ENCODE peak calls at places on chromosomes 12 and 14, in four cellular contexts. One of them, this sample, is unnamed.
A peak's percentile ranks its signal among the peaks of the same experiment; 100 is the strongest.

GRCh38 chr14:104326848-104327247 is 188.5 kb downstream of the KIF26A start:
- DNase-seq in skeletal muscle cell: no peak
- DNase-seq in colonic mucosa: no peak
- DNase-seq in astrocyte of the spinal cord: no peak
- DNase-seq in this sample: no peak

GRCh38 chr12:26100966-26101744 is 23.7 kb downstream of the BHLHE41 start:
- DNase-seq in astrocyte of the spinal cord: no peak
- DNase-seq in colonic mucosa: peak; percentile 77
- DNase-seq in skeletal muscle cell: no peak
- DNase-seq in this sample: no peak

GRCh38 chr14:99075061-99075460 is 196.9 kb downstream of the BCL11B start:
- DNase-seq in astrocyte of the spinal cord: no peak
- DNase-seq in skeletal muscle cell: no peak
- DNase-seq in colonic mucosa: peak; percentile 7
- DNase-seq in this sample: no peak

GRCh38 chr14:38866461-38866860 is 236.6 kb downstream of the SEC23A start:
- DNase-seq in skeletal muscle cell: no peak
- DNase-seq in colonic mucosa: no peak
- DNase-seq in astrocyte of the spinal cord: no peak
- DNase-seq in this sample: no peak

GRCh38 chr14:67420102-67420739 is 8.3 kb upstream of the PLEK2 start:
- DNase-seq in colonic mucosa: peak; percentile 63
- DNase-seq in astrocyte of the spinal cord: no peak
- DNase-seq in skeletal muscle cell: no peak
- DNase-seq in this sample: peak; percentile 72

GRCh38 chr12:104347374-104348075 is 44.0 kb downstream of the EID3 start:
- DNase-seq in astrocyte of the spinal cord: peak; percentile 19
- DNase-seq in skeletal muscle cell: no peak
- DNase-seq in colonic mucosa: no peak
- DNase-seq in this sample: no peak

GRCh38 chr14:54776361-54777001 is 126.1 kb downstream of the GCH1 start:
- DNase-seq in astrocyte of the spinal cord: peak; percentile 75
- DNase-seq in skeletal muscle cell: peak; percentile 10
- DNase-seq in colonic mucosa: no peak
- DNase-seq in this sample: peak; percentile 78

GRCh38 chr12:76006028-76006916 is 25.3 kb downstream of the PHLDA1 start:
- DNase-seq in skeletal muscle cell: no peak
- DNase-seq in astrocyte of the spinal cord: no peak
- DNase-seq in colonic mucosa: no peak
- DNase-seq in this sample: no peak

GRCh38 chr12:70661762-70662161 is 24.5 kb upstream of the PTPRB start:
- DNase-seq in colonic mucosa: no peak
- DNase-seq in skeletal muscle cell: peak; percentile 25
- DNase-seq in astrocyte of the spinal cord: peak; percentile 74
- DNase-seq in this sample: no peak

GRCh38 chr12:63844391-63845341 is at the start of gene SRGAP1:
- DNase-seq in astrocyte of the spinal cord: peak; percentile 80
- DNase-seq in colonic mucosa: peak; percentile 72
- DNase-seq in skeletal muscle cell: peak; percentile 41
- DNase-seq in this sample: no peak

GRCh38 chr12:1217191-1217949 is 226.3 kb downstream of the ERC1 start:
- DNase-seq in colonic mucosa: peak; percentile 46
- DNase-seq in astrocyte of the spinal cord: peak; percentile 78
- DNase-seq in skeletal muscle cell: peak; percentile 35
- DNase-seq in this sample: no peak

GRCh38 chr12:14111230-14111865 is 129.9 kb upstream of the GRIN2B start:
- DNase-seq in colonic mucosa: no peak
- DNase-seq in astrocyte of the spinal cord: no peak
- DNase-seq in skeletal muscle cell: no peak
- DNase-seq in this sample: peak; percentile 47

GRCh38 chr12:64696065-64696741 is 63.0 kb downstream of the GNS start:
- DNase-seq in colonic mucosa: no peak
- DNase-seq in skeletal muscle cell: no peak
- DNase-seq in astrocyte of the spinal cord: peak; percentile 53
- DNase-seq in this sample: no peak

GRCh38 chr12:29374913-29375312 is 6.1 kb downstream of the ERGIC2 start:
- DNase-seq in astrocyte of the spinal cord: no peak
- DNase-seq in skeletal muscle cell: no peak
- DNase-seq in colonic mucosa: no peak
- DNase-seq in this sample: no peak

GRCh38 chr12:28086521-28086920 is 103.7 kb upstream of the CCDC91 start:
- DNase-seq in colonic mucosa: no peak
- DNase-seq in skeletal muscle cell: no peak
- DNase-seq in astrocyte of the spinal cord: no peak
- DNase-seq in this sample: no peak

GRCh38 chr12:71870409-71870808 is 30.9 kb downstream of the TBC1D15 start:
- DNase-seq in skeletal muscle cell: no peak
- DNase-seq in colonic mucosa: no peak
- DNase-seq in astrocyte of the spinal cord: no peak
- DNase-seq in this sample: no peak

GRCh38 chr12:56130876-56131275 is 2.8 kb downstream of the ESYT1 start:
- DNase-seq in colonic mucosa: no peak
- DNase-seq in astrocyte of the spinal cord: no peak
- DNase-seq in skeletal muscle cell: no peak
- DNase-seq in this sample: no peak
- H3K4me3 ChIP-seq in colonic mucosa: no peak overlapping the region
- H3K4me3 ChIP-seq in astrocyte of the spinal cord: no peak overlapping the region
- H3K4me3 ChIP-seq in skeletal muscle cell: no peak overlapping the region
- H3K4me3 ChIP-seq in this sample: no peak overlapping the region

GRCh38 chr12:53996886-53997217 is 3.1 kb upstream of the HOXC9 start:
- DNase-seq in colonic mucosa: no peak
- DNase-seq in skeletal muscle cell: no peak
- DNase-seq in astrocyte of the spinal cord: no peak
- DNase-seq in this sample: no peak

GRCh38 chr12:53998900-53999236 is 1.1 kb upstream of the HOXC9 start:
- DNase-seq in skeletal muscle cell: no peak
- DNase-seq in astrocyte of the spinal cord: no peak
- DNase-seq in colonic mucosa: no peak
- DNase-seq in this sample: no peak

GRCh38 chr12:53996188-53996885 is 3.6 kb upstream of the HOXC9 start:
- DNase-seq in astrocyte of the spinal cord: no peak
- DNase-seq in colonic mucosa: no peak
- DNase-seq in skeletal muscle cell: no peak
- DNase-seq in this sample: no peak

GRCh38 chr12:53998174-53998899 is 1.6 kb upstream of the HOXC9 start:
- DNase-seq in skeletal muscle cell: no peak
- DNase-seq in colonic mucosa: no peak
- DNase-seq in astrocyte of the spinal cord: no peak
- DNase-seq in this sample: no peak

GRCh38 chr12:53997324-53998173 is 2.4 kb upstream of the HOXC9 start:
- DNase-seq in skeletal muscle cell: no peak
- DNase-seq in astrocyte of the spinal cord: no peak
- DNase-seq in colonic mucosa: no peak
- DNase-seq in this sample: no peak
- H3K4me3 ChIP-seq in skeletal muscle cell: peak overlapping the region; percentile 71
- H3K4me3 ChIP-seq in astrocyte of the spinal cord: no peak overlapping the region
- H3K4me3 ChIP-seq in colonic mucosa: no peak overlapping the region
- H3K4me3 ChIP-seq in this sample: peak overlapping the region; percentile 0

GRCh38 chr12:89414851-89415250 is 62.5 kb upstream of the DUSP6 start:
- DNase-seq in astrocyte of the spinal cord: peak; percentile 42
- DNase-seq in skeletal muscle cell: no peak
- DNase-seq in colonic mucosa: no peak
- DNase-seq in this sample: no peak

GRCh38 chr12:89417246-89417977 is 65.1 kb upstream of the DUSP6 start:
- DNase-seq in skeletal muscle cell: no peak
- DNase-seq in colonic mucosa: no peak
- DNase-seq in astrocyte of the spinal cord: peak; percentile 34
- DNase-seq in this sample: no peak

GRCh38 chr12:89421093-89421835 is 69.0 kb upstream of the DUSP6 start:
- DNase-seq in skeletal muscle cell: no peak
- DNase-seq in colonic mucosa: no peak
- DNase-seq in astrocyte of the spinal cord: no peak
- DNase-seq in this sample: no peak

GRCh38 chr12:89416049-89416792 is 63.9 kb upstream of the DUSP6 start:
- DNase-seq in astrocyte of the spinal cord: no peak
- DNase-seq in skeletal muscle cell: no peak
- DNase-seq in colonic mucosa: no peak
- DNase-seq in this sample: no peak

DNA sequence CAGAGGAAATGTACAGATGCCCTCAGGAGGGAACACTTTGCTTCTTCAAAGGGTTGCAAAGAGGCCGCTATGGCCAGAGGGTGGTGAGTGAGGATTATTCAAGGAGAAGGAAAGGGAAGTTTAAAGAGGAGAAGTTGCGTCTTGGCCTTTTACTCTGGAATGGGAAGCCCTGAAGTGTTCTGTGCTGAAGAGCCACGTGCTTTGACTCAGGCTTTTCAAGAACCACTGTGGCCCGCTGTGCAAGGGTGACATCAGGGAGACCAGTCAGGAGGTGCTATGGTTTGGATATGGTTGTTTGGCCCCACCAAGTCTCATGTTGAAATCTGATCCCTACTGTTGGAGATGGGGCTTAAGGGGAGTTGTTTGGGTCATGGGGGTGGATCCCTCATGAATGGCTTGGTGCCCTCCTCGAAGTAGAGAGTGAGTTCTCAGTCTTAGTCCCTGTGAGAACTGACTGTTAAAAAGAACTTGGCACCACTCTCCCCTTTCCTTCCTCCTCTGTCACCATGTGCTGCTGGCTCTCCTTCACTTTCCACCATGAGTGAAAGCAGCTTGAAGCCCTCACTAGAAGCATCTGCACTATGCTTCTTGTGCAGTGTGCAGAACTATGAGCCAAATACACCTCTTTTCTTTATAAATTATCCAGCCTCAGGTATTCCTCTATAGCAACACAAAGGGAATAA is 66.1 kb upstream of the DUSP6 start:
- DNase-seq in skeletal muscle cell: no peak
- DNase-seq in colonic mucosa: no peak
- DNase-seq in astrocyte of the spinal cord: no peak
- DNase-seq in this sample: no peak
- H3K4me3 ChIP-seq in skeletal muscle cell: no peak overlapping the region
- H3K4me3 ChIP-seq in colonic mucosa: no peak overlapping the region
- H3K4me3 ChIP-seq in astrocyte of the spinal cord: no peak overlapping the region
- H3K4me3 ChIP-seq in this sample: no peak overlapping the region

GRCh38 chr14:68631691-68632590 is 160.9 kb downstream of the ZFP36L1 start:
- DNase-seq in skeletal muscle cell: no peak
- DNase-seq in astrocyte of the spinal cord: no peak
- DNase-seq in colonic mucosa: peak; percentile 15
- DNase-seq in this sample: no peak
- H3K4me3 ChIP-seq in skeletal muscle cell: no peak overlapping the region
- H3K4me3 ChIP-seq in astrocyte of the spinal cord: no peak overlapping the region
- H3K4me3 ChIP-seq in colonic mucosa: no peak overlapping the region
- H3K4me3 ChIP-seq in this sample: no peak overlapping the region

This sample was measured in Peyer's patch.